ENCODE peak calls at places on chromosomes 7 and 10, in seven cellular contexts. Q is HTR-8/SVneo; S is Right ventricle myocardium superior; O is ovary; L is HL-60; X is activated T-cell treated with anti-CD3 and anti-CD28 coated beads for 48 hours; H is activated CD8-positive, alpha-beta memory T cell treated with anti-CD3 and anti-CD28 coated beads, Interleukin-2, amount 50 U/mL, for 48 hours. I is an unnamed sample.

GRCh38 chr7:99143522-99143852 is 421 bp downstream of the SMURF1 start:
- DNase-seq in L (no peak), S (no peak), Q (no peak), H (no peak), X (no peak), O (no peak), I (no peak)

GRCh38 chr7:43244232-43244631 is 131.8 kb downstream of the HECW1 start:
- DNase-seq in X (no peak), H (no peak), O (no peak), Q (no peak), S (no peak), L (no peak), I (peak; percentile 13)

GRCh38 chr10:117175901-117176534 is 21.3 kb upstream of the KCNK18 start:
- DNase-seq in L (peak; percentile 79), S (peak; percentile 86), X (peak; percentile 65), O (peak; percentile 83), Q (peak; percentile 37), H (peak; percentile 88), I (peak; percentile 55)

GRCh38 chr7:40899651-40900507 is 765.1 kb downstream of the SUGCT start:
- DNase-seq in H (no peak), O (no peak), X (no peak), S (no peak), L (no peak), Q (no peak), I (peak; percentile 49)

GRCh38 chr10:84946984-84947383 is 618.6 kb downstream of the CCSER2 start:
- DNase-seq in O (no peak), L (no peak), X (no peak), H (no peak), Q (no peak), S (no peak), I (no peak)

GRCh38 chr7:43904533-43905208 is 1.7 kb downstream of the URGCP start:
- DNase-seq in H (no peak), O (no peak), Q (no peak), X (no peak), L (no peak), S (no peak), I (peak; percentile 68)

GRCh38 chr7:133585003-133585668 is 332.3 kb downstream of the EXOC4 start:
- DNase-seq in L (no peak), O (no peak), Q (no peak), H (no peak), S (no peak), X (no peak), I (no peak)

GRCh38 chr10:35794703-35795102 is 152.6 kb upstream of the FZD8 start:
- DNase-seq in S (peak; percentile 44), O (no peak), H (no peak), Q (no peak), L (no peak), X (no peak), I (no peak)

GRCh38 chr10:58316874-58317273 is 17.9 kb upstream of the UBE2D1 start:
- DNase-seq in L (no peak), X (no peak), Q (no peak), O (no peak), H (no peak), S (no peak), I (no peak)

GRCh38 chr10:77770081-77770867 is 132.7 kb upstream of the KCNMA1 start:
- DNase-seq in S (no peak), X (no peak), H (peak; percentile 34), L (no peak), O (no peak), Q (no peak), I (no peak)

GRCh38 chr7:6423942-6424701 is 23.6 kb downstream of the DAGLB start:
- DNase-seq in L (peak; percentile 97), S (peak; percentile 57), Q (no peak), O (no peak), X (no peak), H (no peak), I (no peak)

GRCh38 chr7:29480456-29480855 is 83.2 kb upstream of the PRR15 start:
- DNase-seq in S (no peak), L (no peak), O (peak; percentile 53), X (no peak), H (no peak), Q (no peak), I (no peak)

GRCh38 chr7:22390512-22390911 is 33.6 kb upstream of the RAPGEF5 start:
- DNase-seq in H (no peak), L (no peak), X (no peak), O (no peak), S (no peak), Q (no peak), I (no peak)

GRCh38 chr7:30476401-30477145 is 2.0 kb downstream of the NOD1 start:
- DNase-seq in S (no peak), Q (no peak), H (no peak), X (no peak), O (no peak), L (peak; percentile 54), I (no peak)

GRCh38 chr7:25059576-25059975 is 65.5 kb downstream of the CYCS start:
- DNase-seq in H (no peak), O (no peak), L (no peak), Q (no peak), X (no peak), S (no peak), I (no peak)

GRCh38 chr10:117078168-117078837 is 59.8 kb downstream of the VAX1 start:
- DNase-seq in Q (no peak), X (no peak), L (no peak), H (no peak), S (no peak), O (no peak), I (peak; percentile 21)

GRCh38 chr10:127353544-127353943 is 157.2 kb upstream of the INSYN2A start:
- DNase-seq in H (no peak), X (no peak), L (no peak), O (no peak), S (no peak), Q (no peak), I (no peak)

GRCh38 chr7:37832194-37832593 is 16.2 kb upstream of the NME8 start:
- DNase-seq in Q (no peak), S (peak; percentile 84), O (peak; percentile 92), X (no peak), H (no peak), L (peak; percentile 80), I (peak; percentile 46)

GRCh38 chr10:18294633-18295032 is 154.4 kb downstream of the CACNB2 start:
- DNase-seq in Q (no peak), S (no peak), X (no peak), O (no peak), L (no peak), H (no peak), I (no peak)

GRCh38 chr10:76352300-76352699 is 920.9 kb downstream of the LRMDA start:
- DNase-seq in H (no peak), S (no peak), O (no peak), Q (peak; percentile 68), X (no peak), L (no peak), I (peak; percentile 97)

GRCh38 chr7:64888901-64889685 is 14.0 kb upstream of the ZNF273 start:
- DNase-seq in L (peak; percentile 57), S (no peak), H (peak; percentile 62), X (no peak), O (peak; percentile 51), Q (no peak), I (no peak)

GRCh38 chr10:96721207-96721572 is 876 bp upstream of the PIK3AP1 start:
- DNase-seq in O (no peak), L (no peak), S (no peak), Q (no peak), H (no peak), X (no peak), I (no peak)

I was measured in bronchial epithelial cell.